ENCODE peak calls at places on chromosomes 7 and 10, in ten cellular contexts. X is astrocyte; U is brain microvascular endothelial cell; H is left ventricle myocardium inferior; V is BJ; Y is WERI-Rb-1; P is right lobe of liver; F is CD8-positive, alpha-beta memory T cell; M is stomach; R is adrenal gland. J is an unnamed sample.

GRCh38 chr7:112707655-112708054 is 82.5 kb downstream of the TMEM168 start:
- DNase-seq in R (no peak), Y (no peak), M (no peak), X (no peak), H (no peak), P (no peak), V (no peak), F (no peak), U (no peak), J (no peak)

GRCh38 chr7:129169705-129170319 is 18.6 kb upstream of the SMO start:
- DNase-seq in P (no peak), U (no peak), R (no peak), M (no peak), H (no peak), Y (no peak), V (no peak), F (no peak), X (no peak), J (no peak)

GRCh38 chr7:117827861-117828260 is 45.4 kb downstream of the CTTNBP2 start:
- DNase-seq in U (peak; percentile 44), V (peak; percentile 32), R (no peak), Y (no peak), F (no peak), P (no peak), H (no peak), X (peak; percentile 92), M (no peak), J (no peak)

GRCh38 chr7:2196381-2197378 is 36.1 kb downstream of the MAD1L1 start:
- DNase-seq in P (peak; percentile 26), M (peak; percentile 23), F (no peak), H (no peak), Y (no peak), V (no peak), R (peak; percentile 19), U (no peak), X (no peak), J (no peak)

GRCh38 chr10:33664070-33664469 is 329.6 kb upstream of the NRP1 start:
- DNase-seq in H (no peak), X (no peak), Y (no peak), U (no peak), M (no peak), F (no peak), R (no peak), P (no peak), V (no peak), J (no peak)

GRCh38 chr7:116180302-116180701 is 30.0 kb upstream of the TES start:
- DNase-seq in X (no peak), U (peak; percentile 66), P (no peak), V (no peak), F (peak; percentile 9), Y (no peak), H (no peak), M (no peak), R (no peak), J (peak; percentile 55)

GRCh38 chr7:38425509-38425908 is 152.1 kb upstream of the TARP start:
- DNase-seq in U (no peak), M (no peak), H (no peak), Y (no peak), P (no peak), R (no peak), F (no peak), X (no peak), V (no peak), J (no peak)

GRCh38 chr10:124560377-124560776 is 98.8 kb downstream of the LHPP start:
- DNase-seq in F (no peak), R (peak; percentile 61), M (no peak), V (peak; percentile 75), X (peak; percentile 41), H (peak; percentile 65), Y (peak; percentile 25), P (no peak), U (peak; percentile 71), J (peak; percentile 73)

GRCh38 chr10:71258446-71259145 is 46.2 kb downstream of the UNC5B start:
- DNase-seq in P (no peak), R (no peak), Y (no peak), V (no peak), M (no peak), H (no peak), F (no peak), U (no peak), X (no peak), J (no peak)

GRCh38 chr10:111874586-111874985 is 309.0 kb downstream of the GPAM start:
- DNase-seq in H (no peak), Y (no peak), P (no peak), X (peak; percentile 4), M (no peak), V (no peak), F (no peak), R (no peak), U (no peak), J (no peak)

GRCh38 chr10:114307731-114308130 is 68.7 kb downstream of the VWA2 start:
- DNase-seq in F (no peak), R (no peak), H (no peak), Y (no peak), P (no peak), M (no peak), X (no peak), V (no peak), U (no peak), J (no peak)

GRCh38 chr10:123573236-123574147 is 92.7 kb upstream of the GPR26 start:
- DNase-seq in M (peak; percentile 68), R (peak; percentile 57), P (peak; percentile 76), F (no peak), H (peak; percentile 21), V (no peak), X (no peak), Y (peak; percentile 72), U (peak; percentile 6), J (peak; percentile 63)

GRCh38 chr10:107914450-107915276 is 750.2 kb upstream of the SORCS1 start:
- DNase-seq in V (no peak), H (no peak), Y (peak; percentile 68), M (no peak), F (no peak), U (no peak), X (no peak), R (no peak), P (no peak), J (peak; percentile 14)

GRCh38 chr7:104883248-104883717 is 130.7 kb upstream of the KMT2E start:
- DNase-seq in P (no peak), F (no peak), M (no peak), U (no peak), Y (no peak), R (no peak), V (no peak), H (no peak), X (no peak), J (peak; percentile 64)

GRCh38 chr10:12656518-12657142 is 307.3 kb downstream of the CAMK1D start:
- DNase-seq in M (no peak), P (no peak), H (no peak), Y (no peak), X (peak; percentile 50), V (no peak), U (peak; percentile 47), R (no peak), F (no peak), J (peak; percentile 58)

GRCh38 chr7:110534241-110534931 is 556.5 kb upstream of the LRRN3 start:
- DNase-seq in M (no peak), P (no peak), R (peak; percentile 38), F (no peak), Y (no peak), U (peak; percentile 51), X (peak; percentile 27), V (no peak), H (no peak), J (no peak)

GRCh38 chr7:141243368-141243767 is 169.5 kb downstream of the TMEM178B start:
- DNase-seq in F (no peak), H (no peak), M (no peak), U (no peak), P (no peak), R (no peak), Y (no peak), X (no peak), V (no peak), J (no peak)
- H3K36me3 ChIP-seq in F (no peaks in the 10 kb centered on the region), H (no peaks in the 10 kb centered on the region), M (no peaks in the 10 kb centered on the region), U (no peaks in the 10 kb centered on the region), P (no peaks in the 10 kb centered on the region), R (no peaks in the 10 kb centered on the region), Y (no peaks in the 10 kb centered on the region), X (no peaks in the 10 kb centered on the region), V (no peaks in the 10 kb centered on the region), J (no peaks in the 10 kb centered on the region)

GRCh38 chr7:791481-791880 is 40.8 kb upstream of the SUN1 start:
- DNase-seq in R (no peak), X (no peak), Y (no peak), F (no peak), H (no peak), V (no peak), M (no peak), U (no peak), P (no peak), J (no peak)

GRCh38 chr7:798921-799470 is 33.3 kb upstream of the SUN1 start:
- DNase-seq in U (no peak), P (no peak), R (no peak), F (no peak), Y (no peak), V (no peak), H (no peak), M (no peak), X (no peak), J (no peak)

GRCh38 chr7:794207-794606 is 38.1 kb upstream of the SUN1 start:
- DNase-seq in Y (no peak), U (no peak), V (no peak), M (no peak), H (no peak), P (no peak), R (no peak), X (no peak), F (no peak), J (no peak)

GRCh38 chr7:794671-795329 is 37.5 kb upstream of the SUN1 start:
- DNase-seq in M (peak; percentile 67), H (no peak), Y (no peak), R (no peak), X (no peak), U (no peak), P (no peak), F (no peak), V (no peak), J (no peak)
- H3K4me3 ChIP-seq in M (no peak overlapping the region), H (no peak overlapping the region), Y (no peak overlapping the region), R (no peak overlapping the region), X (no peak overlapping the region), U (no peak overlapping the region), P (no peak overlapping the region), F (no peak overlapping the region), V (no peak overlapping the region), J (no peak overlapping the region)

GRCh38 chr7:101244385-101245146 is at the start of gene FIS1:
- DNase-seq in P (peak; percentile 95), V (peak; percentile 47), R (peak; percentile 95), M (peak; percentile 96), H (peak; percentile 94), F (peak; percentile 91), U (peak; percentile 83), X (peak; percentile 78), Y (peak; percentile 94), J (peak; percentile 92)
- H3K36me3 ChIP-seq in P (no peaks in the 10 kb centered on the region), V (peaks cover 18% of the 10 kb centered on the region), R (peaks cover 13% of the 10 kb centered on the region), M (peaks cover 10% of the 10 kb centered on the region), H (peaks cover 29% of the 10 kb centered on the region), F (peaks cover 12% of the 10 kb centered on the region), U (peaks cover 13% of the 10 kb centered on the region), X (peaks cover 5% of the 10 kb centered on the region), Y (peaks cover 26% of the 10 kb centered on the region), J (peaks cover 8% of the 10 kb centered on the region)

DNA sequence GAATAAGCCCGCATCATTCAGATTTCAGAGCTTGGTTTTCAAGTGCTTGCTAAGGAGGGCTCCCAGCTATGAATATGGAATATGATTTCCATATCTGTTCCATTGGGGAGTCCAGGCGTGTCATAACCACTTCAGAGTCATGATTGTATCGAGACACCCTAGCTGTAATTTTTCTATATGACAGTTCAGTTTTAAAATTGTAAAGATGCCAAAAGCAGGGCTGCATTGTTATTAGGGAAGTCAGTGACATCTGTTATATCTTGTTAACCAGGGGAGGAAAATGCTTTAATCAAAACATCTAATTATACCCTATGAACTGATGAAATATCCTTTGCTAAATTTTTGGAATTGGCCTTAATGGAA is 12.4 kb downstream of the AUTS2 start:
- DNase-seq in X (no peak), U (no peak), R (no peak), P (no peak), Y (no peak), M (no peak), F (no peak), V (no peak), H (no peak), J (no peak)
- H3K4me3 ChIP-seq in X (no peak overlapping the region), U (no peak overlapping the region), R (no peak overlapping the region), P (no peak overlapping the region), Y (no peak overlapping the region), M (no peak overlapping the region), F (no peak overlapping the region), V (no peak overlapping the region), H (no peak overlapping the region), J (no peak overlapping the region)